ENCODE peak calls at places on chromosomes 3 and 15, in seven cellular contexts. G is NCI-H460; O is HuH-7.5; S is NCI-H1092 treated with DMSO at 0.1 percent for 48 hours; Y is naive thymus-derived CD8-positive, alpha-beta T cell; H is NCI-H1417; A is GM04504. K is an unnamed sample.

GRCh38 chr3:11431319-11431718 is 159.1 kb downstream of the ATG7 start:
- DNase-seq in G (no peak), O (no peak), S (no peak), Y (no peak), H (no peak), A (no peak), K (no peak)

GRCh38 chr15:32956006-32956405 is 238.2 kb downstream of the GREM1 start:
- DNase-seq in G (peak; percentile 36), O (peak; percentile 4), S (peak; percentile 72), Y (no peak), H (peak; percentile 73), A (peak; percentile 64), K (peak; percentile 2)

GRCh38 chr3:21174461-21174860 is 576.5 kb downstream of the ZNF385D start:
- DNase-seq in G (no peak), O (no peak), S (no peak), Y (no peak), H (no peak), A (peak; percentile 35), K (no peak)

GRCh38 chr15:50257206-50257735 is 8.3 kb downstream of the HDC start:
- DNase-seq in G (no peak), O (no peak), S (no peak), Y (no peak), H (no peak), A (no peak), K (no peak)

GRCh38 chr3:122902326-122902725 is 107.5 kb downstream of the SLC49A4 start:
- DNase-seq in G (no peak), O (no peak), S (no peak), Y (no peak), H (no peak), A (no peak), K (no peak)

GRCh38 chr3:9727041-9727595 is 4.4 kb upstream of the BRPF1 start:
- DNase-seq in G (peak; percentile 30), O (no peak), S (no peak), Y (no peak), H (peak; percentile 27), A (no peak), K (no peak)

GRCh38 chr3:125300416-125300815 is 74.7 kb downstream of the ZNF148 start:
- DNase-seq in G (no peak), O (no peak), S (no peak), Y (no peak), H (no peak), A (peak; percentile 67), K (no peak)

GRCh38 chr3:190321789-190322603 is at the start of gene CLDN1:
- DNase-seq in G (peak; percentile 74), O (peak; percentile 45), S (peak; percentile 1), Y (peak; percentile 88), H (peak; percentile 81), A (peak; percentile 43), K (no peak)

K was measured in pulmonary artery endothelial cell.